ENCODE peak calls at places on chromosomes 11 and 22, in eight cellular contexts. J, X, I, N, Y, W, L and Q are unnamed samples.

GRCh38 chr22:48093981-48094380 is 1331.5 kb downstream of the TBC1D22A start:
- DNase-seq in J (no peak), X (no peak), I (no peak), N (no peak), Y (peak), W (no peak), L (no peak), Q (no peak)

GRCh38 chr11:91859666-91860065 is 365.0 kb upstream of the FAT3 start:
- DNase-seq in J (peak), X (no peak), I (no peak), N (no peak), Y (no peak), W (peak), L (no peak), Q (no peak)

GRCh38 chr11:78796956-78797355 is 222.3 kb upstream of the NARS2 start:
- DNase-seq in J (peak), X (no peak), I (no peak), N (peak), Y (no peak), W (peak), L (no peak), Q (no peak)

GRCh38 chr22:43142881-43143562 is at the start of gene MCAT:
- DNase-seq in J (peak), X (peak), I (peak), N (peak), Y (peak), W (peak), L (peak), Q (peak)

GRCh38 chr11:130448039-130448415 is 418 bp upstream of the ADAMTS15 start:
- DNase-seq in J (no peak), X (no peak), I (no peak), N (no peak), Y (no peak), W (no peak), L (no peak), Q (no peak)

GRCh38 chr22:46444390-46444854 is 93.0 kb downstream of the CELSR1 start:
- DNase-seq in J (no peak), X (no peak), I (no peak), N (no peak), Y (no peak), W (no peak), L (no peak), Q (no peak)

GRCh38 chr11:47980907-47981621 is 705 bp downstream of the PTPRJ start:
- DNase-seq in J (peak), X (no peak), I (no peak), N (no peak), Y (peak), W (peak), L (peak), Q (no peak)

GRCh38 chr11:125621995-125622394 is 3.0 kb upstream of the CHEK1 start:
- DNase-seq in J (peak), X (no peak), I (no peak), N (no peak), Y (no peak), W (peak), L (no peak), Q (no peak)

GRCh38 chr11:87897921-87898320 is 277.3 kb downstream of the RAB38 start:
- DNase-seq in J (no peak), X (no peak), I (no peak), N (no peak), Y (no peak), W (no peak), L (no peak), Q (no peak)

GRCh38 chr22:49999901-50000586 is 12.5 kb downstream of the IL17REL start:
- DNase-seq in J (no peak), X (no peak), I (no peak), N (no peak), Y (peak), W (no peak), L (peak), Q (no peak)

GRCh38 chr22:47162865-47163264 is 400.4 kb downstream of the TBC1D22A start:
- DNase-seq in J (no peak), X (no peak), I (no peak), N (no peak), Y (peak), W (no peak), L (peak), Q (no peak)

GRCh38 chr22:33785283-33785991 is 134.8 kb downstream of the LARGE1 start:
- DNase-seq in J (peak), X (no peak), I (no peak), N (no peak), Y (no peak), W (peak), L (no peak), Q (no peak)

GRCh38 chr22:22803285-22803853 is 84.2 kb upstream of the IGLL5 start:
- DNase-seq in J (no peak), X (no peak), I (no peak), N (no peak), Y (no peak), W (no peak), L (no peak), Q (no peak)

GRCh38 chr11:20782771-20783170 is 113.4 kb downstream of the NELL1 start:
- DNase-seq in J (no peak), X (no peak), I (no peak), N (no peak), Y (no peak), W (no peak), L (no peak), Q (no peak)

GRCh38 chr11:128776434-128777284 is 82.8 kb downstream of the FLI1 start:
- DNase-seq in J (peak), X (peak), I (peak), N (no peak), Y (no peak), W (peak), L (peak), Q (peak)

GRCh38 chr11:73141031-73141308 is 1.1 kb downstream of the FCHSD2 start:
- DNase-seq in J (peak), X (no peak), I (no peak), N (no peak), Y (peak), W (peak), L (peak), Q (no peak)

GRCh38 chr11:131914299-131914902 is 544.0 kb downstream of the NTM start:
- DNase-seq in J (peak), X (no peak), I (no peak), N (no peak), Y (no peak), W (peak), L (no peak), Q (no peak)

GRCh38 chr11:118763038-118763437 is 27.9 kb downstream of the DDX6 start:
- DNase-seq in J (no peak), X (no peak), I (no peak), N (no peak), Y (no peak), W (no peak), L (no peak), Q (no peak)

GRCh38 chr11:73326929-73327811 is 19.1 kb downstream of the ARHGEF17 start:
- DNase-seq in J (peak), X (no peak), I (no peak), N (no peak), Y (no peak), W (peak), L (no peak), Q (no peak)

GRCh38 chr22:28283025-28283654 is 364.1 kb upstream of the PITPNB start:
- DNase-seq in J (no peak), X (no peak), I (no peak), N (peak), Y (no peak), W (no peak), L (no peak), Q (no peak)

GRCh38 chr11:122505304-122506006 is 150.1 kb upstream of the UBASH3B start:
- DNase-seq in J (peak), X (peak), I (peak), N (peak), Y (peak), W (peak), L (peak), Q (peak)

GRCh38 chr22:19038728-19039447 is 83.3 kb downstream of the DGCR2 start:
- DNase-seq in J (no peak), X (no peak), I (no peak), N (no peak), Y (peak), W (no peak), L (no peak), Q (no peak)

GRCh38 chr11:61336171-61336935 is 3.3 kb downstream of the TKFC start:
- DNase-seq in J (peak), X (peak), I (peak), N (peak), Y (peak), W (peak), L (peak), Q (peak)

GRCh38 chr11:69080361-69080973 is 31.7 kb downstream of the TPCN2 start:
- DNase-seq in J (peak), X (no peak), I (no peak), N (no peak), Y (no peak), W (peak), L (peak), Q (peak)

GRCh38 chr22:39306456-39307361 is 12.7 kb downstream of the RPL3 start:
- DNase-seq in J (peak), X (no peak), I (peak), N (no peak), Y (no peak), W (peak), L (peak), Q (no peak)

GRCh38 chr11:34331329-34331728 is 26.5 kb downstream of the ABTB2 start:
- DNase-seq in J (no peak), X (no peak), I (no peak), N (peak), Y (no peak), W (peak), L (no peak), Q (no peak)

GRCh38 chr11:59617876-59618275 is 2.3 kb upstream of the OSBP start:
- DNase-seq in J (no peak), X (no peak), I (no peak), N (no peak), Y (no peak), W (no peak), L (no peak), Q (no peak)

GRCh38 chr11:117045196-117045595 is 53.0 kb downstream of the SIK3 start:
- DNase-seq in J (peak), X (no peak), I (no peak), N (peak), Y (no peak), W (peak), L (no peak), Q (no peak)

GRCh38 chr11:69877235-69877634 is 58.0 kb upstream of the FGF3 start:
- DNase-seq in J (no peak), X (no peak), I (no peak), N (no peak), Y (peak), W (no peak), L (no peak), Q (no peak)

GRCh38 chr22:48357196-48357595 is 1470.5 kb downstream of the BRD1 start:
- DNase-seq in J (no peak), X (no peak), I (no peak), N (no peak), Y (no peak), W (no peak), L (no peak), Q (no peak)

GRCh38 chr22:28903719-28904118 is 20.3 kb downstream of the ZNRF3 start:
- DNase-seq in J (no peak), X (no peak), I (no peak), N (no peak), Y (no peak), W (no peak), L (peak), Q (no peak)

GRCh38 chr11:73178681-73179080 is 36.6 kb upstream of the FCHSD2 start:
- DNase-seq in J (no peak), X (no peak), I (no peak), N (no peak), Y (no peak), W (no peak), L (no peak), Q (no peak)

GRCh38 chr11:74720596-74721478 is 10.4 kb downstream of the CHRDL2 start:
- DNase-seq in J (peak), X (peak), I (no peak), N (no peak), Y (peak), W (no peak), L (peak), Q (no peak)

GRCh38 chr11:12242071-12242672 is 131.8 kb downstream of the MICAL2 start:
- DNase-seq in J (no peak), X (no peak), I (no peak), N (no peak), Y (no peak), W (no peak), L (no peak), Q (no peak)

GRCh38 chr11:60056349-60056969 is at the start of gene MS4A3:
- DNase-seq in J (no peak), X (no peak), I (no peak), N (no peak), Y (no peak), W (no peak), L (no peak), Q (peak)